ENCODE peak calls at places on chromosomes 5 and 9, in six cellular contexts. E, Q, S, W, M and Y are unnamed samples.

GRCh38 chr9:81993656-81994055 is 5.1 kb downstream of the SPATA31D1 start:
- DNase-seq in E (no peak), Q (no peak), S (no peak), W (no peak), M (no peak), Y (no peak)

GRCh38 chr5:68074048-68074632 is 141.4 kb upstream of the PIK3R1 start:
- DNase-seq in E (no peak), Q (no peak), S (peak), W (peak), M (no peak), Y (no peak)

GRCh38 chr5:98308960-98309359 is 464.5 kb upstream of the RGMB start:
- DNase-seq in E (no peak), Q (no peak), S (no peak), W (no peak), M (no peak), Y (no peak)

GRCh38 chr5:82291429-82291828 is 13.3 kb upstream of the RPS23 start:
- DNase-seq in E (no peak), Q (no peak), S (no peak), W (no peak), M (no peak), Y (no peak)

GRCh38 chr5:131436081-131436480 is 172.2 kb downstream of the CDC42SE2 start:
- DNase-seq in E (no peak), Q (no peak), S (peak), W (no peak), M (no peak), Y (no peak)

GRCh38 chr9:5326187-5326586 is 13.5 kb downstream of the RLN1 start:
- DNase-seq in E (no peak), Q (no peak), S (no peak), W (no peak), M (no peak), Y (no peak)

GRCh38 chr5:82806513-82806912 is 270.7 kb downstream of the TMEM167A start:
- DNase-seq in E (no peak), Q (no peak), S (peak), W (no peak), M (no peak), Y (no peak)

GRCh38 chr5:132260714-132261615 is 3.5 kb downstream of the PDLIM4 start:
- DNase-seq in E (no peak), Q (peak), S (peak), W (peak), M (no peak), Y (no peak)

GRCh38 chr5:138351056-138351455 is 1.4 kb upstream of the KDM3B start:
- DNase-seq in E (no peak), Q (no peak), S (peak), W (no peak), M (no peak), Y (no peak)

GRCh38 chr5:69329905-69330489 is 2.6 kb downstream of the CCDC125 start:
- DNase-seq in E (no peak), Q (peak), S (no peak), W (peak), M (no peak), Y (no peak)

GRCh38 chr5:1783214-1783551 is 16.5 kb downstream of the MRPL36 start:
- DNase-seq in E (no peak), Q (no peak), S (no peak), W (no peak), M (no peak), Y (no peak)

GRCh38 chr9:749712-750111 is 91.8 kb upstream of the DMRT1 start:
- DNase-seq in E (peak), Q (no peak), S (no peak), W (peak), M (no peak), Y (peak)

GRCh38 chr5:173454381-173454763 is 126.2 kb upstream of the STC2 start:
- DNase-seq in E (no peak), Q (no peak), S (peak), W (peak), M (no peak), Y (no peak)

GRCh38 chr5:69250593-69250992 is 15.9 kb downstream of the CDK7 start:
- DNase-seq in E (no peak), Q (no peak), S (no peak), W (no peak), M (no peak), Y (no peak)

GRCh38 chr5:54115768-54116403 is 194.5 kb downstream of the ARL15 start:
- DNase-seq in E (no peak), Q (no peak), S (no peak), W (no peak), M (no peak), Y (no peak)

GRCh38 chr5:92641031-92641962 is 939.7 kb downstream of the NR2F1-AS1 start:
- DNase-seq in E (no peak), Q (peak), S (peak), W (no peak), M (no peak), Y (no peak)

GRCh38 chr5:158875272-158875679 is 224.4 kb downstream of the EBF1 start:
- DNase-seq in E (no peak), Q (no peak), S (peak), W (no peak), M (no peak), Y (peak)

GRCh38 chr9:26684029-26684428 is 208.6 kb downstream of the CAAP1 start:
- DNase-seq in E (no peak), Q (no peak), S (no peak), W (no peak), M (no peak), Y (no peak)

GRCh38 chr5:27511061-27511460 is 472.7 kb upstream of the CDH9 start:
- DNase-seq in E (no peak), Q (peak), S (no peak), W (no peak), M (no peak), Y (no peak)

GRCh38 chr5:37717613-37718431 is 122.0 kb downstream of the GDNF start:
- DNase-seq in E (no peak), Q (peak), S (peak), W (peak), M (no peak), Y (no peak)

GRCh38 chr5:135702191-135702590 is 123.4 kb upstream of the CXCL14 start:
- DNase-seq in E (no peak), Q (no peak), S (no peak), W (no peak), M (no peak), Y (no peak)

GRCh38 chr5:143882520-143882919 is 70.6 kb downstream of the HMHB1 start:
- DNase-seq in E (no peak), Q (no peak), S (peak), W (no peak), M (no peak), Y (no peak)

GRCh38 chr9:98101868-98102273 is 17.2 kb downstream of the TRIM14 start:
- DNase-seq in E (peak), Q (no peak), S (no peak), W (peak), M (no peak), Y (peak)

GRCh38 chr5:165130656-165131055 is 1625.2 kb downstream of the MAT2B start:
- DNase-seq in E (no peak), Q (no peak), S (peak), W (no peak), M (no peak), Y (no peak)

GRCh38 chr9:7392161-7392560 is 407.4 kb downstream of the DMAC1 start:
- DNase-seq in E (no peak), Q (no peak), S (no peak), W (no peak), M (no peak), Y (no peak)

GRCh38 chr5:73303139-73304079 is 130.4 kb downstream of the TMEM174 start:
- DNase-seq in E (no peak), Q (no peak), S (no peak), W (no peak), M (no peak), Y (no peak)

GRCh38 chr5:109705596-109705995 is 15.9 kb downstream of the MAN2A1 start:
- DNase-seq in E (no peak), Q (no peak), S (peak), W (no peak), M (no peak), Y (no peak)

GRCh38 chr9:98504883-98505282 is 203.9 kb downstream of the GABBR2 start:
- DNase-seq in E (no peak), Q (no peak), S (no peak), W (no peak), M (no peak), Y (no peak)

GRCh38 chr5:35665066-35665465 is 47.4 kb downstream of the SPEF2 start:
- DNase-seq in E (no peak), Q (no peak), S (no peak), W (no peak), M (no peak), Y (no peak)

GRCh38 chr9:93248373-93248772 is 64.4 kb downstream of the WNK2 start:
- DNase-seq in E (no peak), Q (no peak), S (no peak), W (no peak), M (no peak), Y (no peak)

GRCh38 chr9:134371731-134372130 is 45.5 kb downstream of the RXRA start:
- DNase-seq in E (no peak), Q (no peak), S (peak), W (peak), M (peak), Y (no peak)